ENCODE peak calls at places on chromosome 3, in eight cellular contexts. One of them, this sample, is unnamed.
A peak's percentile ranks its signal among the peaks of the same experiment; 100 is the strongest.

GRCh38 chr3:54572197-54572895 is 355.5 kb downstream of the LRTM1 start:
- DNase-seq in head of caudate nucleus: no peak
- DNase-seq in nucleus accumbens: no peak
- DNase-seq in HFFc6: no peak
- DNase-seq in mesothelial cell of epicardium: no peak
- DNase-seq in activated CD4-positive, alpha-beta T cell treated with anti-CD3 and anti-CD28 coated beads, Interleukin-2, amount 10 ng/mL, durations not matched to agents 7 days and 5 days: no peak
- DNase-seq in spleen: no peak
- DNase-seq in putamen: no peak
- DNase-seq in this sample: no peak

GRCh38 chr3:123198352-123198751 is 3.4 kb upstream of the SEC22A start:
- DNase-seq in head of caudate nucleus: no peak
- DNase-seq in HFFc6: no peak
- DNase-seq in putamen: no peak
- DNase-seq in activated CD4-positive, alpha-beta T cell treated with anti-CD3 and anti-CD28 coated beads, Interleukin-2, amount 10 ng/mL, durations not matched to agents 7 days and 5 days: no peak
- DNase-seq in nucleus accumbens: no peak
- DNase-seq in spleen: no peak
- DNase-seq in mesothelial cell of epicardium: no peak
- DNase-seq in this sample: no peak

GRCh38 chr3:6860911-6861330 is at the start of gene GRM7:
- DNase-seq in mesothelial cell of epicardium: peak; percentile 22
- DNase-seq in head of caudate nucleus: peak; percentile 95
- DNase-seq in putamen: peak; percentile 86
- DNase-seq in nucleus accumbens: peak; percentile 62
- DNase-seq in activated CD4-positive, alpha-beta T cell treated with anti-CD3 and anti-CD28 coated beads, Interleukin-2, amount 10 ng/mL, durations not matched to agents 7 days and 5 days: no peak
- DNase-seq in HFFc6: no peak
- DNase-seq in spleen: no peak
- DNase-seq in this sample: peak; percentile 35

GRCh38 chr3:107367353-107367752 is 9.9 kb upstream of the CCDC54 start:
- DNase-seq in putamen: no peak
- DNase-seq in spleen: no peak
- DNase-seq in mesothelial cell of epicardium: no peak
- DNase-seq in nucleus accumbens: no peak
- DNase-seq in activated CD4-positive, alpha-beta T cell treated with anti-CD3 and anti-CD28 coated beads, Interleukin-2, amount 10 ng/mL, durations not matched to agents 7 days and 5 days: peak; percentile 9
- DNase-seq in HFFc6: peak; percentile 59
- DNase-seq in head of caudate nucleus: peak; percentile 68
- DNase-seq in this sample: no peak

GRCh38 chr3:123804676-123805075 is 79.5 kb downstream of the MYLK start:
- DNase-seq in mesothelial cell of epicardium: no peak
- DNase-seq in spleen: no peak
- DNase-seq in activated CD4-positive, alpha-beta T cell treated with anti-CD3 and anti-CD28 coated beads, Interleukin-2, amount 10 ng/mL, durations not matched to agents 7 days and 5 days: no peak
- DNase-seq in putamen: no peak
- DNase-seq in head of caudate nucleus: no peak
- DNase-seq in nucleus accumbens: no peak
- DNase-seq in HFFc6: no peak
- DNase-seq in this sample: no peak

GRCh38 chr3:129556358-129556695 is 13.4 kb downstream of the H1-8 start:
- DNase-seq in spleen: no peak
- DNase-seq in head of caudate nucleus: no peak
- DNase-seq in mesothelial cell of epicardium: no peak
- DNase-seq in putamen: no peak
- DNase-seq in activated CD4-positive, alpha-beta T cell treated with anti-CD3 and anti-CD28 coated beads, Interleukin-2, amount 10 ng/mL, durations not matched to agents 7 days and 5 days: no peak
- DNase-seq in nucleus accumbens: no peak
- DNase-seq in HFFc6: no peak
- DNase-seq in this sample: no peak

GRCh38 chr3:31008986-31009385 is 114.5 kb upstream of the GADL1 start:
- DNase-seq in nucleus accumbens: no peak
- DNase-seq in activated CD4-positive, alpha-beta T cell treated with anti-CD3 and anti-CD28 coated beads, Interleukin-2, amount 10 ng/mL, durations not matched to agents 7 days and 5 days: no peak
- DNase-seq in mesothelial cell of epicardium: no peak
- DNase-seq in spleen: no peak
- DNase-seq in putamen: no peak
- DNase-seq in head of caudate nucleus: no peak
- DNase-seq in HFFc6: peak; percentile 63
- DNase-seq in this sample: no peak

GRCh38 chr3:174342941-174343431 is 516.1 kb upstream of the NAALADL2 start:
- DNase-seq in mesothelial cell of epicardium: no peak
- DNase-seq in putamen: no peak
- DNase-seq in HFFc6: peak; percentile 55
- DNase-seq in head of caudate nucleus: no peak
- DNase-seq in nucleus accumbens: no peak
- DNase-seq in spleen: no peak
- DNase-seq in activated CD4-positive, alpha-beta T cell treated with anti-CD3 and anti-CD28 coated beads, Interleukin-2, amount 10 ng/mL, durations not matched to agents 7 days and 5 days: no peak
- DNase-seq in this sample: no peak

GRCh38 chr3:45896069-45896468 is 9.7 kb downstream of the CCR9 start:
- DNase-seq in spleen: no peak
- DNase-seq in putamen: no peak
- DNase-seq in activated CD4-positive, alpha-beta T cell treated with anti-CD3 and anti-CD28 coated beads, Interleukin-2, amount 10 ng/mL, durations not matched to agents 7 days and 5 days: no peak
- DNase-seq in HFFc6: no peak
- DNase-seq in nucleus accumbens: no peak
- DNase-seq in head of caudate nucleus: no peak
- DNase-seq in mesothelial cell of epicardium: no peak
- DNase-seq in this sample: no peak

GRCh38 chr3:44877333-44877732 is 2.9 kb downstream of the TGM4 start:
- DNase-seq in putamen: no peak
- DNase-seq in activated CD4-positive, alpha-beta T cell treated with anti-CD3 and anti-CD28 coated beads, Interleukin-2, amount 10 ng/mL, durations not matched to agents 7 days and 5 days: no peak
- DNase-seq in spleen: no peak
- DNase-seq in head of caudate nucleus: no peak
- DNase-seq in nucleus accumbens: no peak
- DNase-seq in mesothelial cell of epicardium: no peak
- DNase-seq in HFFc6: no peak
- DNase-seq in this sample: no peak

GRCh38 chr3:190533511-190534282 is 19.8 kb downstream of the IL1RAP start:
- DNase-seq in HFFc6: peak; percentile 75
- DNase-seq in mesothelial cell of epicardium: no peak
- DNase-seq in spleen: no peak
- DNase-seq in activated CD4-positive, alpha-beta T cell treated with anti-CD3 and anti-CD28 coated beads, Interleukin-2, amount 10 ng/mL, durations not matched to agents 7 days and 5 days: no peak
- DNase-seq in putamen: peak; percentile 58
- DNase-seq in head of caudate nucleus: peak; percentile 80
- DNase-seq in nucleus accumbens: peak; percentile 6
- DNase-seq in this sample: peak; percentile 89

GRCh38 chr3:42683875-42684593 is 1.3 kb upstream of the KLHL40 start:
- DNase-seq in activated CD4-positive, alpha-beta T cell treated with anti-CD3 and anti-CD28 coated beads, Interleukin-2, amount 10 ng/mL, durations not matched to agents 7 days and 5 days: no peak
- DNase-seq in head of caudate nucleus: peak; percentile 92
- DNase-seq in putamen: peak; percentile 87
- DNase-seq in mesothelial cell of epicardium: no peak
- DNase-seq in nucleus accumbens: peak; percentile 73
- DNase-seq in HFFc6: peak; percentile 93
- DNase-seq in spleen: no peak
- DNase-seq in this sample: peak; percentile 47

GRCh38 chr3:45273681-45274515 is 47.8 kb upstream of the TMEM158 start:
- DNase-seq in activated CD4-positive, alpha-beta T cell treated with anti-CD3 and anti-CD28 coated beads, Interleukin-2, amount 10 ng/mL, durations not matched to agents 7 days and 5 days: no peak
- DNase-seq in putamen: no peak
- DNase-seq in spleen: no peak
- DNase-seq in nucleus accumbens: no peak
- DNase-seq in head of caudate nucleus: no peak
- DNase-seq in mesothelial cell of epicardium: no peak
- DNase-seq in HFFc6: peak; percentile 75
- DNase-seq in this sample: no peak

GRCh38 chr3:141076821-141077571 is 25.8 kb downstream of the SPSB4 start:
- DNase-seq in putamen: peak; percentile 65
- DNase-seq in spleen: peak; percentile 83
- DNase-seq in activated CD4-positive, alpha-beta T cell treated with anti-CD3 and anti-CD28 coated beads, Interleukin-2, amount 10 ng/mL, durations not matched to agents 7 days and 5 days: peak; percentile 9
- DNase-seq in head of caudate nucleus: peak; percentile 91
- DNase-seq in mesothelial cell of epicardium: peak; percentile 69
- DNase-seq in nucleus accumbens: peak; percentile 34
- DNase-seq in HFFc6: peak; percentile 9
- DNase-seq in this sample: peak; percentile 53

GRCh38 chr3:43996379-43997301 is 245.0 kb upstream of the TOPAZ1 start:
- DNase-seq in activated CD4-positive, alpha-beta T cell treated with anti-CD3 and anti-CD28 coated beads, Interleukin-2, amount 10 ng/mL, durations not matched to agents 7 days and 5 days: peak; percentile 10
- DNase-seq in nucleus accumbens: no peak
- DNase-seq in HFFc6: peak; percentile 41
- DNase-seq in spleen: peak; percentile 81
- DNase-seq in putamen: no peak
- DNase-seq in mesothelial cell of epicardium: no peak
- DNase-seq in head of caudate nucleus: peak; percentile 85
- DNase-seq in this sample: peak; percentile 24

GRCh38 chr3:129404610-129405009 is 23.8 kb downstream of the EFCAB12 start:
- DNase-seq in putamen: no peak
- DNase-seq in activated CD4-positive, alpha-beta T cell treated with anti-CD3 and anti-CD28 coated beads, Interleukin-2, amount 10 ng/mL, durations not matched to agents 7 days and 5 days: no peak
- DNase-seq in nucleus accumbens: no peak
- DNase-seq in head of caudate nucleus: no peak
- DNase-seq in spleen: no peak
- DNase-seq in HFFc6: no peak
- DNase-seq in mesothelial cell of epicardium: no peak
- DNase-seq in this sample: no peak

GRCh38 chr3:15055019-15055557 is 10.0 kb downstream of the MRPS25 start:
- DNase-seq in head of caudate nucleus: no peak
- DNase-seq in putamen: no peak
- DNase-seq in HFFc6: peak; percentile 26
- DNase-seq in activated CD4-positive, alpha-beta T cell treated with anti-CD3 and anti-CD28 coated beads, Interleukin-2, amount 10 ng/mL, durations not matched to agents 7 days and 5 days: peak; percentile 54
- DNase-seq in spleen: peak; percentile 77
- DNase-seq in mesothelial cell of epicardium: no peak
- DNase-seq in nucleus accumbens: no peak
- DNase-seq in this sample: no peak

GRCh38 chr3:177263615-177264365 is 66.5 kb upstream of the TBL1XR1 start:
- DNase-seq in HFFc6: peak; percentile 2
- DNase-seq in putamen: no peak
- DNase-seq in head of caudate nucleus: no peak
- DNase-seq in spleen: no peak
- DNase-seq in activated CD4-positive, alpha-beta T cell treated with anti-CD3 and anti-CD28 coated beads, Interleukin-2, amount 10 ng/mL, durations not matched to agents 7 days and 5 days: no peak
- DNase-seq in mesothelial cell of epicardium: no peak
- DNase-seq in nucleus accumbens: no peak
- DNase-seq in this sample: no peak

GRCh38 chr3:171183042-171183441 is 156.5 kb upstream of the SLC2A2 start:
- DNase-seq in HFFc6: no peak
- DNase-seq in spleen: no peak
- DNase-seq in activated CD4-positive, alpha-beta T cell treated with anti-CD3 and anti-CD28 coated beads, Interleukin-2, amount 10 ng/mL, durations not matched to agents 7 days and 5 days: no peak
- DNase-seq in head of caudate nucleus: peak; percentile 60
- DNase-seq in mesothelial cell of epicardium: no peak
- DNase-seq in nucleus accumbens: peak; percentile 11
- DNase-seq in putamen: peak; percentile 79
- DNase-seq in this sample: peak; percentile 92

GRCh38 chr3:42497009-42497731 is 5.3 kb upstream of the VIPR1 start:
- DNase-seq in head of caudate nucleus: peak; percentile 80
- DNase-seq in HFFc6: peak; percentile 51
- DNase-seq in mesothelial cell of epicardium: no peak
- DNase-seq in activated CD4-positive, alpha-beta T cell treated with anti-CD3 and anti-CD28 coated beads, Interleukin-2, amount 10 ng/mL, durations not matched to agents 7 days and 5 days: no peak
- DNase-seq in spleen: peak; percentile 33
- DNase-seq in nucleus accumbens: no peak
- DNase-seq in putamen: peak; percentile 27
- DNase-seq in this sample: no peak

GRCh38 chr3:79057756-79058155 is 710.0 kb downstream of the ROBO1 start:
- DNase-seq in nucleus accumbens: no peak
- DNase-seq in HFFc6: no peak
- DNase-seq in putamen: no peak
- DNase-seq in spleen: no peak
- DNase-seq in head of caudate nucleus: no peak
- DNase-seq in mesothelial cell of epicardium: no peak
- DNase-seq in activated CD4-positive, alpha-beta T cell treated with anti-CD3 and anti-CD28 coated beads, Interleukin-2, amount 10 ng/mL, durations not matched to agents 7 days and 5 days: no peak
- DNase-seq in this sample: no peak

GRCh38 chr3:8492744-8493511 is 8.7 kb upstream of the LMCD1 start:
- DNase-seq in mesothelial cell of epicardium: no peak
- DNase-seq in nucleus accumbens: no peak
- DNase-seq in head of caudate nucleus: no peak
- DNase-seq in spleen: no peak
- DNase-seq in activated CD4-positive, alpha-beta T cell treated with anti-CD3 and anti-CD28 coated beads, Interleukin-2, amount 10 ng/mL, durations not matched to agents 7 days and 5 days: no peak
- DNase-seq in HFFc6: peak; percentile 33
- DNase-seq in putamen: no peak
- DNase-seq in this sample: no peak

GRCh38 chr3:133669949-133670524 is 8.3 kb upstream of the TOPBP1 start:
- DNase-seq in nucleus accumbens: no peak
- DNase-seq in putamen: no peak
- DNase-seq in activated CD4-positive, alpha-beta T cell treated with anti-CD3 and anti-CD28 coated beads, Interleukin-2, amount 10 ng/mL, durations not matched to agents 7 days and 5 days: no peak
- DNase-seq in mesothelial cell of epicardium: no peak
- DNase-seq in head of caudate nucleus: no peak
- DNase-seq in spleen: no peak
- DNase-seq in HFFc6: no peak
- DNase-seq in this sample: no peak

GRCh38 chr3:24160424-24160823 is 215.3 kb downstream of the NR1D2 start:
- DNase-seq in mesothelial cell of epicardium: no peak
- DNase-seq in putamen: no peak
- DNase-seq in activated CD4-positive, alpha-beta T cell treated with anti-CD3 and anti-CD28 coated beads, Interleukin-2, amount 10 ng/mL, durations not matched to agents 7 days and 5 days: no peak
- DNase-seq in spleen: peak; percentile 64
- DNase-seq in head of caudate nucleus: no peak
- DNase-seq in HFFc6: peak; percentile 10
- DNase-seq in nucleus accumbens: no peak
- DNase-seq in this sample: no peak

GRCh38 chr3:101677436-101678286 is 729 bp upstream of the ZBTB11 start:
- DNase-seq in activated CD4-positive, alpha-beta T cell treated with anti-CD3 and anti-CD28 coated beads, Interleukin-2, amount 10 ng/mL, durations not matched to agents 7 days and 5 days: no peak
- DNase-seq in mesothelial cell of epicardium: no peak
- DNase-seq in HFFc6: no peak
- DNase-seq in head of caudate nucleus: no peak
- DNase-seq in nucleus accumbens: no peak
- DNase-seq in spleen: peak; percentile 89
- DNase-seq in putamen: no peak
- DNase-seq in this sample: no peak

GRCh38 chr3:44862221-44862637 is 517 bp downstream of the TMEM42 start:
- DNase-seq in putamen: peak; percentile 34
- DNase-seq in spleen: no peak
- DNase-seq in mesothelial cell of epicardium: no peak
- DNase-seq in nucleus accumbens: no peak
- DNase-seq in head of caudate nucleus: peak; percentile 46
- DNase-seq in activated CD4-positive, alpha-beta T cell treated with anti-CD3 and anti-CD28 coated beads, Interleukin-2, amount 10 ng/mL, durations not matched to agents 7 days and 5 days: no peak
- DNase-seq in HFFc6: peak; percentile 7
- DNase-seq in this sample: peak; percentile 21

GRCh38 chr3:61935819-61936218 is 374.4 kb downstream of the PTPRG start:
- DNase-seq in head of caudate nucleus: no peak
- DNase-seq in spleen: no peak
- DNase-seq in activated CD4-positive, alpha-beta T cell treated with anti-CD3 and anti-CD28 coated beads, Interleukin-2, amount 10 ng/mL, durations not matched to agents 7 days and 5 days: no peak
- DNase-seq in putamen: no peak
- DNase-seq in HFFc6: no peak
- DNase-seq in nucleus accumbens: no peak
- DNase-seq in mesothelial cell of epicardium: no peak
- DNase-seq in this sample: no peak

GRCh38 chr3:122957707-122958210 is 69.8 kb downstream of the SEMA5B start:
- DNase-seq in spleen: no peak
- DNase-seq in activated CD4-positive, alpha-beta T cell treated with anti-CD3 and anti-CD28 coated beads, Interleukin-2, amount 10 ng/mL, durations not matched to agents 7 days and 5 days: no peak
- DNase-seq in nucleus accumbens: no peak
- DNase-seq in putamen: no peak
- DNase-seq in head of caudate nucleus: no peak
- DNase-seq in mesothelial cell of epicardium: no peak
- DNase-seq in HFFc6: no peak
- DNase-seq in this sample: no peak

GRCh38 chr3:162487138-162487537 is 990.5 kb downstream of the OTOL1 start:
- DNase-seq in mesothelial cell of epicardium: no peak
- DNase-seq in putamen: no peak
- DNase-seq in nucleus accumbens: no peak
- DNase-seq in spleen: no peak
- DNase-seq in activated CD4-positive, alpha-beta T cell treated with anti-CD3 and anti-CD28 coated beads, Interleukin-2, amount 10 ng/mL, durations not matched to agents 7 days and 5 days: no peak
- DNase-seq in HFFc6: no peak
- DNase-seq in head of caudate nucleus: no peak
- DNase-seq in this sample: no peak

GRCh38 chr3:151765685-151766084 is 32.0 kb downstream of the AADACL2 start:
- DNase-seq in head of caudate nucleus: no peak
- DNase-seq in activated CD4-positive, alpha-beta T cell treated with anti-CD3 and anti-CD28 coated beads, Interleukin-2, amount 10 ng/mL, durations not matched to agents 7 days and 5 days: no peak
- DNase-seq in putamen: no peak
- DNase-seq in HFFc6: no peak
- DNase-seq in nucleus accumbens: no peak
- DNase-seq in spleen: no peak
- DNase-seq in mesothelial cell of epicardium: no peak
- DNase-seq in this sample: no peak

GRCh38 chr3:184583345-184584000 is 21.9 kb downstream of the EPHB3 start:
- DNase-seq in activated CD4-positive, alpha-beta T cell treated with anti-CD3 and anti-CD28 coated beads, Interleukin-2, amount 10 ng/mL, durations not matched to agents 7 days and 5 days: no peak
- DNase-seq in spleen: no peak
- DNase-seq in head of caudate nucleus: peak; percentile 92
- DNase-seq in HFFc6: no peak
- DNase-seq in mesothelial cell of epicardium: no peak
- DNase-seq in nucleus accumbens: peak; percentile 53
- DNase-seq in putamen: peak; percentile 74
- DNase-seq in this sample: peak; percentile 62

GRCh38 chr3:133927543-133928066 is 31.9 kb upstream of the RAB6B start:
- DNase-seq in HFFc6: no peak
- DNase-seq in spleen: peak; percentile 93
- DNase-seq in head of caudate nucleus: peak; percentile 81
- DNase-seq in putamen: peak; percentile 32
- DNase-seq in mesothelial cell of epicardium: peak; percentile 75
- DNase-seq in activated CD4-positive, alpha-beta T cell treated with anti-CD3 and anti-CD28 coated beads, Interleukin-2, amount 10 ng/mL, durations not matched to agents 7 days and 5 days: peak; percentile 60
- DNase-seq in nucleus accumbens: no peak
- DNase-seq in this sample: peak; percentile 10